ENCODE peak calls at places on chromosomes 3 and 15, in nine cellular contexts. N, T, W, J, E, B, A, G and R are unnamed samples.

GRCh38 chr3:196163687-196164493 is 47.3 kb downstream of the ZDHHC19 start:
- DNase-seq in N (no peak), T (no peak), W (no peak), J (no peak), E (no peak), B (peak; percentile 58), A (no peak), G (no peak), R (no peak)

GRCh38 chr3:53749428-53749827 is 96.8 kb downstream of the CHDH start:
- DNase-seq in N (no peak), T (no peak), W (no peak), J (no peak), E (no peak), B (no peak), A (no peak), G (no peak), R (no peak)

GRCh38 chr3:182027366-182027765 is 315.6 kb downstream of the SOX2 start:
- DNase-seq in N (no peak), T (no peak), W (no peak), J (peak; percentile 27), E (no peak), B (no peak), A (no peak), G (no peak), R (no peak)

GRCh38 chr3:105511031-105511430 is 144.3 kb downstream of the ALCAM start:
- DNase-seq in N (no peak), T (no peak), W (no peak), J (peak; percentile 32), E (no peak), B (no peak), A (peak; percentile 47), G (no peak), R (no peak)

GRCh38 chr3:181723064-181723463 is 11.3 kb downstream of the SOX2 start:
- DNase-seq in N (no peak), T (no peak), W (no peak), J (no peak), E (no peak), B (no peak), A (no peak), G (no peak), R (no peak)

GRCh38 chr15:30882861-30883433 is 20.8 kb upstream of the FAN1 start:
- DNase-seq in N (no peak), T (no peak), W (no peak), J (no peak), E (no peak), B (no peak), A (no peak), G (no peak), R (no peak)

GRCh38 chr3:14145670-14146380 is 21.0 kb downstream of the TMEM43 start:
- DNase-seq in N (no peak), T (no peak), W (peak; percentile 14), J (no peak), E (no peak), B (no peak), A (no peak), G (no peak), R (no peak)

GRCh38 chr15:82778755-82779154 is 27.1 kb downstream of the FSD2 start:
- DNase-seq in N (no peak), T (no peak), W (no peak), J (no peak), E (no peak), B (no peak), A (no peak), G (no peak), R (no peak)

GRCh38 chr15:88620995-88621772 is at the start of gene AEN:
- DNase-seq in N (peak; percentile 96), T (peak; percentile 96), W (peak; percentile 97), J (peak; percentile 95), E (peak; percentile 97), B (peak; percentile 99), A (peak; percentile 99), G (peak; percentile 88), R (peak; percentile 98)

GRCh38 chr15:88623061-88623460 is 1.9 kb downstream of the AEN start:
- DNase-seq in N (no peak), T (no peak), W (no peak), J (peak; percentile 92), E (no peak), B (no peak), A (peak; percentile 96), G (peak; percentile 64), R (peak; percentile 54)

GRCh38 chr15:88623632-88624031 is 2.5 kb downstream of the AEN start:
- DNase-seq in N (no peak), T (no peak), W (no peak), J (no peak), E (no peak), B (no peak), A (no peak), G (no peak), R (no peak)

GRCh38 chr15:88622605-88622975 is 1.4 kb downstream of the AEN start:
- DNase-seq in N (no peak), T (no peak), W (no peak), J (no peak), E (no peak), B (no peak), A (no peak), G (no peak), R (no peak)

GRCh38 chr15:88621789-88622604 is 857 bp downstream of the AEN start:
- DNase-seq in N (peak; percentile 65), T (peak; percentile 80), W (no peak), J (peak; percentile 62), E (peak; percentile 26), B (no peak), A (peak; percentile 75), G (no peak), R (peak; percentile 45)
- TF ChIP-seq EZH2phosphoT487 in N (no peak), T (no peak), W (no peak), J (no peak), E (no peak), B (no peak), A (no peak), G (no peak), R (no peak)

GRCh38 chr15:99536422-99537033 is 29.3 kb upstream of the MEF2A start:
- DNase-seq in N (no peak), T (no peak), W (no peak), J (peak; percentile 94), E (no peak), B (no peak), A (peak; percentile 85), G (peak; percentile 76), R (no peak)
- H3K27ac ChIP-seq in N (no peak overlapping the region), T (no peak overlapping the region), W (no peak overlapping the region), J (peak overlapping the region; percentile 76), E (no peak overlapping the region), B (peak overlapping the region; percentile 73), A (peak overlapping the region; percentile 55), G (no peak overlapping the region), R (no peak overlapping the region)

GRCh38 chr15:43185161-43186002 is at the start of gene CCNDBP1:
- DNase-seq in N (peak; percentile 92), T (peak; percentile 97), W (peak; percentile 98), J (peak; percentile 91), E (peak; percentile 97), B (peak; percentile 97), A (peak; percentile 86), G (peak; percentile 84), R (peak; percentile 95)

GRCh38 chr15:43190178-43190577 is 5.0 kb downstream of the CCNDBP1 start:
- DNase-seq in N (no peak), T (no peak), W (no peak), J (no peak), E (no peak), B (no peak), A (no peak), G (no peak), R (no peak)

GRCh38 chr15:43189296-43189695 is 4.1 kb downstream of the CCNDBP1 start:
- DNase-seq in N (no peak), T (no peak), W (no peak), J (no peak), E (no peak), B (no peak), A (no peak), G (no peak), R (no peak)

GRCh38 chr15:43186003-43186353 is 775 bp downstream of the CCNDBP1 start:
- DNase-seq in N (no peak), T (peak; percentile 19), W (no peak), J (peak; percentile 28), E (no peak), B (no peak), A (peak; percentile 45), G (no peak), R (peak; percentile 28)

DNA sequence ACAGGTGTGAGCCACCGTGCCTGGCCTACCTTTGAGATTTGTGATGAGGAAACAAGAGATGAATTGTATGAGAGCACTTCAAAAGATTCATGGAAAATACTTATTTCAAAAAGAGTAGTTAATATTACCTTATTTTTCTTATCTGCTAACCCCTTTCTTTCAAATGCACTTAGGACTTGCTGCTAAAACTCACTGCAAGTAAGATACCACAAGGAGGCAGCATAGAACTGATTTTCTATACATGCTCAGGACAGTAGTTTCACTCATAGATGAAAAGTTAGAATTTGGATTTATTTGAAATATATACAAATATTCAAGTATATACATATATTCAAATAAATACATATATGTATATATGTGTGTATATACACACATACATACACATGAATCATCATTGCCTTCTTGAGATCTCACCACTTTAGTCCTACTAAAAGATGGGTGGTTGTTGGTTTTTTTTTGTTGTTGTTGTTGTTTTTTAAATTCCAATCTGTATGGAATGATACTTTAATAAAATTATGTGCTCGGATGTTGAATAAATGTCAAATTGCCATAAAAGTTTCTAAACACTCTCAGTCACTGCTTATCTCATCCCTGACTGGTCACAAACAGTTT is 2.4 kb downstream of the CCNDBP1 start:
- DNase-seq in N (peak; percentile 70), T (peak; percentile 76), W (peak; percentile 74), J (peak; percentile 76), E (peak; percentile 64), B (peak; percentile 51), A (peak; percentile 81), G (peak; percentile 24), R (peak; percentile 73)
- TF ChIP-seq EZH2phosphoT487 in N (no peak), T (no peak), W (no peak), J (no peak), E (no peak), B (no peak), A (no peak), G (no peak), R (no peak)

GRCh38 chr3:30639937-30640336 is 33.5 kb downstream of the TGFBR2 start:
- DNase-seq in N (peak; percentile 55), T (no peak), W (no peak), J (no peak), E (no peak), B (no peak), A (no peak), G (no peak), R (no peak)

GRCh38 chr3:30641612-30642251 is 35.3 kb downstream of the TGFBR2 start:
- DNase-seq in N (no peak), T (no peak), W (no peak), J (no peak), E (no peak), B (no peak), A (no peak), G (no peak), R (no peak)

GRCh38 chr3:30640856-30641255 is 34.5 kb downstream of the TGFBR2 start:
- DNase-seq in N (no peak), T (no peak), W (no peak), J (no peak), E (no peak), B (no peak), A (no peak), G (no peak), R (no peak)

GRCh38 chr3:30637310-30638227 is 31.2 kb downstream of the TGFBR2 start:
- DNase-seq in N (no peak), T (no peak), W (no peak), J (no peak), E (no peak), B (no peak), A (no peak), G (no peak), R (no peak)

DNA sequence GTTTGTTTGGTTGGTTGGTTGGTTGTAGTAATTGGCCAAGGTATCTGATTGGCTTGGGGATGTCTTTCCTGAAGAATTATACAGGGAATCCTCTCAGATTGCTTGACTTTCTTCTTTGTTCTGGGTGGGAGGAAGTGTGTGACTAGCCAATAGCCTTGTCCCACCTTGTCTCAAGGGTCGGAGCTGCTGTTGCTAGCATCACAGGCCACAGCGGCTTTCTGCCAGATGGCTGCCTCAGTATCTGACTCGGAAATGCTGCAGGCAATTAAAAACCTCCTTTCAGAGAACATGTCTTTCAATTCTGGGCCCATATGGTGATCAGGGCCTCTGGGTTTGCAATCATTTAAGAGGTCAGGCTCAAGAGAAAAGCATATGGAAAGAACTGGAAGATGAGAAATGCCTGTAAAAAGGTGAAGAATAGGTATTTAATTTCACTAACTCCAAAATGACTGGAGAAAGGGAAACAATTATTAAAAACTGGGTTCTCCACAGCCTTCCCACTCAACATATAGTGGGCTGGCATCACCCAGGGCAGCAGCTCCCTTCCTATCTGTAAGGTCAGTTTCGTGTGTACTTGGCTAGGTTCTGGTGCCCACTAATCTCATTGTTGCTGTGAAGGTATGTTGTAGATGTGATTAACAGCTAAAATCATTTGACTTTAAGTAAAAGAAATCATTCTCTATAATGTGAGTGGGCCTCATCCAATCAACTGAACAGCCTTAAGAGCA is 32.4 kb downstream of the TGFBR2 start:
- DNase-seq in N (peak; percentile 81), T (no peak), W (no peak), J (no peak), E (no peak), B (peak; percentile 57), A (no peak), G (no peak), R (no peak)
- H3K27ac ChIP-seq in N (peak overlapping the region; percentile 81), T (no peak overlapping the region), W (no peak overlapping the region), J (no peak overlapping the region), E (no peak overlapping the region), B (no peak overlapping the region), A (no peak overlapping the region), G (no peak overlapping the region), R (no peak overlapping the region)